ENCODE peak calls at places on chromosome 10, in seven cellular contexts. C is GM12878, B is HepG2, H is SK-N-SH, J is H1, Z is K562, Y is HCT116. M is an unnamed sample.

GRCh38 chr10:43436291-43437140 is at the start of gene ZNF487:
- DNase-seq in B (peak; percentile 80), C (no peak), J (peak; percentile 51), Y (peak; percentile 73), H (peak; percentile 95), Z (peak; percentile 95), M (peak; percentile 95)

GRCh38 chr10:112812571-112812970 is 137.5 kb upstream of the TCF7L2 start:
- DNase-seq in H (no peak), B (no peak), Y (no peak), C (no peak), J (no peak), Z (no peak), M (no peak)

GRCh38 chr10:48612241-48612943 is 7.5 kb upstream of the ARHGAP22 start:
- DNase-seq in B (no peak), J (no peak), C (no peak), Z (no peak), Y (no peak), H (no peak), M (no peak)

GRCh38 chr10:13113544-13113943 is 13.6 kb downstream of the OPTN start:
- DNase-seq in B (no peak), H (no peak), Z (no peak), Y (no peak), C (no peak), J (no peak), M (no peak)

GRCh38 chr10:47038881-47039557 is 127.8 kb downstream of the PTPN20 start:
- DNase-seq in J (no peak), Z (peak; percentile 61), C (no peak), Y (no peak), H (no peak), B (no peak), M (no peak)

GRCh38 chr10:3438608-3439007 is 266.0 kb upstream of the PITRM1 start:
- DNase-seq in J (no peak), B (no peak), C (no peak), Z (no peak), Y (no peak), H (no peak), M (no peak)

GRCh38 chr10:112083526-112083925 is 100.0 kb downstream of the GPAM start:
- DNase-seq in Y (no peak), J (no peak), C (no peak), B (no peak), H (no peak), Z (no peak), M (no peak)

GRCh38 chr10:88115968-88116367 is 252.5 kb downstream of the PTEN start:
- DNase-seq in J (no peak), C (no peak), Y (no peak), Z (no peak), H (no peak), B (no peak), M (no peak)

GRCh38 chr10:101146392-101147251 is 15.5 kb downstream of the TLX1 start:
- DNase-seq in J (no peak), C (no peak), B (no peak), Z (no peak), Y (no peak), H (peak; percentile 68), M (peak; percentile 43)

GRCh38 chr10:6769704-6770417 is 189.8 kb upstream of the PRKCQ start:
- DNase-seq in H (no peak), J (no peak), C (peak; percentile 38), Y (no peak), B (no peak), Z (no peak), M (no peak)

GRCh38 chr10:69826094-69826493 is 24.4 kb downstream of the COL13A1 start:
- DNase-seq in C (no peak), H (no peak), B (no peak), Y (no peak), Z (no peak), J (no peak), M (no peak)

GRCh38 chr10:69825604-69826003 is 23.9 kb downstream of the COL13A1 start:
- DNase-seq in Y (no peak), C (no peak), B (no peak), J (no peak), H (no peak), Z (no peak), M (no peak)

GRCh38 chr10:69828115-69828870 is 26.6 kb downstream of the COL13A1 start:
- DNase-seq in Z (no peak), J (no peak), H (no peak), Y (no peak), B (no peak), C (no peak), M (no peak)

GRCh38 chr10:69829792-69830191 is 28.1 kb downstream of the COL13A1 start:
- DNase-seq in Y (no peak), Z (no peak), J (no peak), C (no peak), B (no peak), H (no peak), M (no peak)

DNA sequence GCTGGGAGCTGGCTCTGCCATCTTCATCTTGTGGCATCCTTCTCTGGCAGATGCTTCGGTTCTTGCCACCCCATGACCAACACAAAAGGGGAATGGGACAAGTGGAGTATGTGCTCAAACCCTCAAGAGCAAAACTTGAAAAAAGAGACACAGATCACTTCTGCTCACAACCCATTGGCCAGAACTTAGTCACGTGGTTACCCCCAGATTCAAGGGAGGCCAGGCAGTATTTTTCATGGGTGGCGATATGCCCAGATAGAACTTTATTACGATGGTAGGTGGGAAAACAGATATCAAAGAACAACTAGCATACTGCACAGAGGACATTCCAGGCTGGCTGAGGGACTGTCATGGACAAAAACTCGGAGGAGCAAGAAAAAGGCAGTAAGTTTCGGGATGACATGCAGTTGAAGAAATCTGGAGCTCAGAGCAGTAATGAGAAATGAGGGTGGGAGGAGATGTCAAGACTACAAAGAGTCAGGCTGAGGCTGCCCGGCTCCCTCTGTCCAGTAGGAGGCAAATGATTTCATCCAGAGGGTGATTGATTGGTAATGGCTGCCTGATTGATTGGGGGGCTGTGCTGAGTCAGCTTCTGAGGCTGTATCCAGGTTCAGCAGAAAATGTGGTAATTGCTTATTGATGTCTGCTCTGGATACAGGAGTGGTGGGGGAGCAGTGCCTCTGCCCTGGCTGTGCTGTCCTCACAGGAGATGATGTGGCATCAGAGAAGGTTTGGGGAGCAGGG is 25.3 kb downstream of the COL13A1 start:
- DNase-seq in B (no peak), H (no peak), J (no peak), C (no peak), Y (no peak), Z (peak; percentile 64), M (no peak)
- TF ChIP-seq JUND in B (no peak), H (no peak), J (peak; percentile 18), C (no peak), Y (no peak), Z (no peak), M (no peak)

DNA sequence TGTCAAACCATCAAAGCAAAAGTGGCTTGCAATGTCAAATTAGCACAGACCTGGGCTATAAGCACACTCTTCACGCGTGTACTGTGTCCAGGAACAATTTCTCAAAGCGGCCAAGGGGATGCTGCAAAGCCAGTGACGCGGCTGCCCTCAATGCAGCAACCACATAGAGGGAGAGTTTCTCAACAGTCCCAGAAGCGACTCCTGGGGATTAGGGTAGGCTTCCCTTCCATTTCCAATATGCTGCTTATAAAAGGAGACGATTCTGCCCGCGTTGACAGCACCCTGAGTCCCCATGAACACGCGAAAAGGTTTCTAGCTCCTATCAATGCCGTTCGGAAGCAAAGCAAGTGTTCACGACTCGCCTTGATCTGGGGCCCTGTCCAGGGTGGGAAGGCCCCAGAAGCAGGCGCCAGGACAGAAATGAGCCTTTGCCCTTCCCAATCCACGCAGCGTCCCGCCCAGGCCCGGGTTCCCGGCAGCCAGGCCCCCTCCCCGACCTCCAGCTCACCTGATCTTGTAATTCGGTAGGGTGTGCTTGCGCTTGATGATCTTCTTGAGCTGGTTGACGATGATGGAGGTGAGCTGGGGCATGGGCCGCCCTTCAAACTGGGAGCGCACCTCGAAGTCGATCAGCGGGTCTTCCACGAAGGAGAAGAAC is 1.3 kb downstream of the PDZD8 start:
- DNase-seq in Y (no peak), B (no peak), C (no peak), J (no peak), H (peak; percentile 47), Z (no peak), M (peak; percentile 6)
- TF ChIP-seq JUND in Y (no peak), B (no peak), C (no peak), J (no peak), H (no peak), Z (no peak), M (no peak)

DNA sequence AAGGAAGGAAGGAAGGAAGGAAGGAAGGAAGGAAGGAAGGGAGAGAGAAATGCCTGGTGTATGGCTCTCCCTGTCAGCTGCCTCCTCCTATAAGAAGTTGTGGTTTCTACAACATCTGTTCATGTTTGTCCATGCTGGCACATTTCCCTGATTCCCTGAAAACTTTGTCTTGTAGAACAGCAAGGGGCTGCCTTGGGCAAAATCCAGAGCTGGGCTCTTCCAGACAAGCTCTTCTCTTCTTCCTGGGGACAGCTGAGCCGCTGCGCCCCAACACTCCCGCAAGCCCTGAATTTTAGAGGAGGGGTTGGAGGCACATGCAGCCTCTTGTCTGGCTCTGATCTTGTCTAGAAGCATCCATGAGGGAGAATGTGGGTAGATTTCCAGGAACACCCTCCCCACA is 282.0 kb upstream of the ADARB2 start:
- DNase-seq in C (no peak), Z (no peak), H (no peak), J (no peak), Y (no peak), B (no peak), M (no peak)
- TF ChIP-seq JUND in C (no peak), Z (no peak), H (no peak), J (no peak), Y (no peak), B (no peak), M (no peak)

DNA sequence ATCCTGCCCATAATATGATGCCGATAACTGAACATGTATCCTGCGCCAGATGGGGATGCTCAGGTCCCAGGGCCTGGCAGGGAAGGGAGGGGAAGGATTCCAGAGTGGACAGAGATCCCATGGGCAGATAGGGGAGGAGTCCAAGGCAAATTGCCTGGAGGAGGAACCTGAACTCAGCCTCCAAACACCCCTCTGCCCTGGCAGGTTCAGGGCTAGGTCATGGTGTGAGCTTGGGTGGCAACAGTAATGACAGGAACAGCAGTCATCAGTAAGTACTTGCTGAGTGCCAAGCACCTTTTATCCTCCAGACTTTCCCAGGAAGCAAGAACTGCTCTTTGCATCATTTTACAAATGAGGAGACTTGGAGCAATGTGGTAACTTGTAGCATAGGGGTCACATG is 3.8 kb upstream of the PALD1 start:
- DNase-seq in H (peak; percentile 68), C (no peak), Z (no peak), B (no peak), Y (no peak), J (no peak), M (no peak)
- TF ChIP-seq JUND in H (no peak), C (no peak), Z (no peak), B (no peak), Y (no peak), J (no peak), M (no peak)

M was measured in T47D.